ENCODE peak calls at places on chromosomes 5 and 9, in six cellular contexts. X, N, R, F, E and C are unnamed samples. For H4K20me1, the result is how much of the 10 kb centered on the place peaks cover.

GRCh38 chr9:126430124-126430523 is 103.5 kb downstream of the MVB12B start:
- DNase-seq in X (no peak), N (no peak), R (no peak), F (no peak), E (no peak), C (peak)

GRCh38 chr9:71680189-71680983 is 87.9 kb downstream of the CEMIP2 start:
- DNase-seq in X (peak), N (no peak), R (no peak), F (no peak), E (no peak), C (no peak)

GRCh38 chr5:159897786-159898393 is 18.4 kb upstream of the ADRA1B start:
- DNase-seq in X (no peak), N (no peak), R (no peak), F (no peak), E (no peak), C (no peak)

GRCh38 chr5:130168211-130168610 is 263.9 kb downstream of the CHSY3 start:
- DNase-seq in X (no peak), N (no peak), R (no peak), F (no peak), E (no peak), C (no peak)

GRCh38 chr9:136327313-136327971 is at the start of gene GPSM1:
- DNase-seq in X (no peak), N (peak), R (peak), F (no peak), E (no peak), C (peak)

GRCh38 chr5:119655081-119655480 is 25.7 kb downstream of the FAM170A start:
- DNase-seq in X (no peak), N (no peak), R (no peak), F (no peak), E (no peak), C (no peak)

GRCh38 chr9:91195372-91196012 is 166.2 kb downstream of the AUH start:
- DNase-seq in X (peak), N (no peak), R (no peak), F (no peak), E (no peak), C (no peak)

GRCh38 chr5:100550531-100551036 is 15.4 kb downstream of the FAM174A start:
- DNase-seq in X (no peak), N (no peak), R (no peak), F (peak), E (no peak), C (no peak)

GRCh38 chr9:33146298-33146697 is 20.8 kb downstream of the B4GALT1 start:
- DNase-seq in X (no peak), N (no peak), R (no peak), F (no peak), E (no peak), C (no peak)

GRCh38 chr9:109793196-109793595 is 13.2 kb downstream of the PALM2AKAP2 start:
- DNase-seq in X (no peak), N (no peak), R (no peak), F (no peak), E (no peak), C (no peak)

GRCh38 chr5:157564149-157564711 is 11.3 kb downstream of the ADAM19 start:
- DNase-seq in X (no peak), N (no peak), R (no peak), F (no peak), E (no peak), C (no peak)

GRCh38 chr9:1604942-1605560 is 410.1 kb upstream of the SMARCA2 start:
- DNase-seq in X (peak), N (peak), R (no peak), F (peak), E (no peak), C (peak)

GRCh38 chr5:60699549-60700346 is at the start of gene DEPDC1B:
- DNase-seq in X (peak), N (peak), R (peak), F (peak), E (peak), C (peak)

GRCh38 chr5:60183881-60184280 is 290.4 kb upstream of the PDE4D start:
- DNase-seq in X (no peak), N (no peak), R (no peak), F (peak), E (no peak), C (no peak)

GRCh38 chr5:158174918-158175663 is 316.1 kb upstream of the CLINT1 start:
- DNase-seq in X (peak), N (peak), R (peak), F (peak), E (peak), C (peak)

GRCh38 chr5:134127376-134127861 is 12.9 kb downstream of the TCF7 start:
- DNase-seq in X (no peak), N (no peak), R (no peak), F (peak), E (no peak), C (no peak)

GRCh38 chr9:34508463-34508862 is 14.3 kb downstream of the ENHO start:
- DNase-seq in X (no peak), N (no peak), R (no peak), F (no peak), E (no peak), C (no peak)

GRCh38 chr9:105413486-105414068 is 34.3 kb upstream of the FSD1L start:
- DNase-seq in X (peak), N (peak), R (no peak), F (no peak), E (peak), C (peak)

GRCh38 chr9:6959275-6960000 is 201.7 kb downstream of the KDM4C start:
- DNase-seq in X (no peak), N (no peak), R (no peak), F (no peak), E (no peak), C (no peak)

GRCh38 chr5:180026320-180026719 is 45.2 kb downstream of the RNF130 start:
- DNase-seq in X (peak), N (peak), R (peak), F (no peak), E (no peak), C (peak)

GRCh38 chr9:130198501-130199179 is 26.4 kb downstream of the NCS1 start:
- DNase-seq in X (no peak), N (no peak), R (no peak), F (no peak), E (no peak), C (no peak)

GRCh38 chr9:88045686-88046085 is 71.4 kb upstream of the CDK20 start:
- DNase-seq in X (no peak), N (no peak), R (no peak), F (no peak), E (no peak), C (peak)

GRCh38 chr9:13707635-13708410 is 428.3 kb upstream of the MPDZ start:
- DNase-seq in X (no peak), N (no peak), R (no peak), F (no peak), E (no peak), C (no peak)

GRCh38 chr9:128940946-128941755 is 6.3 kb downstream of the DOLK start:
- DNase-seq in X (no peak), N (no peak), R (no peak), F (no peak), E (no peak), C (no peak)

GRCh38 chr9:127056446-127056845 is 66.0 kb downstream of the ANGPTL2 start:
- DNase-seq in X (no peak), N (no peak), R (no peak), F (no peak), E (no peak), C (no peak)

GRCh38 chr5:60668715-60669304 is 31.2 kb downstream of the DEPDC1B start:
- DNase-seq in X (peak), N (peak), R (no peak), F (no peak), E (peak), C (peak)

GRCh38 chr5:69024241-69024651 is 69.6 kb upstream of the SLC30A5 start:
- DNase-seq in X (peak), N (peak), R (peak), F (no peak), E (peak), C (peak)

GRCh38 chr9:77534376-77535057 is 113.6 kb downstream of the GNA14 start:
- DNase-seq in X (peak), N (no peak), R (no peak), F (no peak), E (no peak), C (peak)

GRCh38 chr9:121299467-121300282 is 31.7 kb downstream of the GSN start:
- DNase-seq in X (no peak), N (peak), R (no peak), F (no peak), E (no peak), C (peak)

DNA sequence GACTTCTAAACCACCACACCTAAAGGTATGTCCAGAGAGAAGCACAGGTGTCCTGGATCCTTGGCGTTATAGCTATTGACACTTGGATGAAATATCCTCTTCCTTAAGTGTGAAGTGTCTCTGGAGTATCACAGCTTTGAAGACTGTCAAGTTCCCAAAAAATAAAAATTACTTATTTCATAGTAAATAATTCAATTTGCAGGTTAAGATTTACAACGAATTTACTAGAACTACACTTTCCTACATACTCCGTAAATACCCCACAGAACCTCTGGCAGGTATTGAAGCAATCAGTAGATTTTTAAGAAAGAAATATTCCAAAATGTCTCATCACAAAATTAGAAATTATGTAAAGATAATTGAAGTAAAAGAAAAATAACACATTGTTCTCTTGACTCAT is 27.1 kb upstream of the POC5 start:
- DNase-seq in X (no peak), N (no peak), R (no peak), F (no peak), E (no peak), C (no peak)
- TF ChIP-seq REST in X (no peak), N (no peak), R (no peak), F (no peak), E (no peak), C (no peak)

GRCh38 chr9:89484475-89485404 is 13.2 kb downstream of the SEMA4D start:
- DNase-seq in X (no peak), N (no peak), R (no peak), F (peak), E (no peak), C (no peak)

GRCh38 chr9:89482950-89483349 is 15.0 kb downstream of the SEMA4D start:
- DNase-seq in X (no peak), N (no peak), R (no peak), F (no peak), E (no peak), C (no peak)

GRCh38 chr9:89481161-89481915 is 16.6 kb downstream of the SEMA4D start:
- DNase-seq in X (no peak), N (no peak), R (no peak), F (no peak), E (no peak), C (no peak)

GRCh38 chr9:89482056-89482784 is 15.7 kb downstream of the SEMA4D start:
- DNase-seq in X (no peak), N (no peak), R (no peak), F (no peak), E (no peak), C (no peak)

GRCh38 chr9:89483592-89484474 is 14.1 kb downstream of the SEMA4D start:
- DNase-seq in X (no peak), N (no peak), R (no peak), F (no peak), E (no peak), C (no peak)
- H4K20me1 ChIP-seq in X (under half), N (under half), R (under half), F (under half), E (under half), C (under half)

GRCh38 chr5:91049112-91049511 is 334.0 kb downstream of the ARRDC3 start:
- DNase-seq in X (no peak), N (no peak), R (no peak), F (no peak), E (no peak), C (no peak)

GRCh38 chr5:91058155-91058554 is 325.0 kb downstream of the ARRDC3 start:
- DNase-seq in X (no peak), N (no peak), R (no peak), F (no peak), E (no peak), C (no peak)

GRCh38 chr5:91053733-91054010 is 329.4 kb downstream of the ARRDC3 start:
- DNase-seq in X (no peak), N (no peak), R (no peak), F (no peak), E (no peak), C (no peak)

GRCh38 chr5:91049800-91050199 is 333.3 kb downstream of the ARRDC3 start:
- DNase-seq in X (no peak), N (peak), R (no peak), F (no peak), E (no peak), C (no peak)

GRCh38 chr5:91052977-91053732 is 330.0 kb downstream of the ARRDC3 start:
- DNase-seq in X (no peak), N (no peak), R (no peak), F (no peak), E (no peak), C (no peak)
- TF ChIP-seq REST in X (no peak), N (no peak), R (no peak), F (no peak), E (no peak), C (no peak)

GRCh38 chr9:37029304-37029775 is 4.7 kb downstream of the PAX5 start:
- DNase-seq in X (no peak), N (no peak), R (no peak), F (no peak), E (no peak), C (peak)
- H4K20me1 ChIP-seq in X (under half), N (under half), R (under half), F (under half), E (under half), C (under half)

DNA sequence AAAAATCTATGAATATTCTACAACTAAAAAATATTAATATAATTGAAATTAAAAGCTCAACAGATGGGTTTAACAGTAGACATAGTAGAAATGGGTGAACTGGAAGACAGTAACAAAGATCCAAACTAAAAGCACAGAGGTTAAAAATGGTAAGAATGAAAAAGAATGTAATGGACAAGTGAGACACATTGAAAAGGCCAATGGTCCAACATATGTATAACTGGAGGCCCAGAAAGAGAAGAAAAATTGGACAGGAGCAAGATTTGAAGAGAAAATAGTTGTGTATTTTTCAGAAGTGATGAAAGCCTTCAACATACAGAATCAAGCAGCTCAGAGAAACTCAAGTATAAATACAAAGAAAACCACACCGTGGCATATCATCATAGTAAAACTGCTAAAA is 58.6 kb downstream of the PCDHGC5 start:
- DNase-seq in X (peak), N (no peak), R (no peak), F (no peak), E (peak), C (peak)
- TF ChIP-seq REST in X (no peak), N (no peak), R (no peak), F (no peak), E (no peak), C (no peak)